ENCODE peak calls at places on chromosome 14, in six cellular contexts. I, L, G, H, S and R are unnamed samples.
A peak's percentile ranks its signal among the peaks of the same experiment; 100 is the strongest.

GRCh38 chr14:44154446-44154845 is 352.6 kb downstream of the FSCB start:
- DNase-seq in I (no peak), L (no peak), G (no peak), H (no peak), S (no peak), R (no peak)

GRCh38 chr14:91175802-91176201 is 61.9 kb downstream of the DGLUCY start:
- DNase-seq in I (no peak), L (no peak), G (no peak), H (no peak), S (no peak), R (no peak)

GRCh38 chr14:69263364-69263763 is 3.4 kb downstream of the GALNT16 start:
- DNase-seq in I (peak; percentile 92), L (no peak), G (no peak), H (peak; percentile 62), S (peak; percentile 77), R (peak; percentile 78)

GRCh38 chr14:80388980-80389711 is 177.8 kb upstream of the DIO2 start:
- DNase-seq in I (peak; percentile 99), L (peak; percentile 89), G (no peak), H (no peak), S (no peak), R (peak; percentile 83)

GRCh38 chr14:91158091-91158790 is 44.4 kb downstream of the DGLUCY start:
- DNase-seq in I (no peak), L (no peak), G (no peak), H (peak; percentile 59), S (no peak), R (no peak)

GRCh38 chr14:95046711-95047681 is 110.3 kb downstream of the DICER1 start:
- DNase-seq in I (no peak), L (no peak), G (no peak), H (no peak), S (peak; percentile 28), R (no peak)

GRCh38 chr14:88164906-88165534 is 158.0 kb downstream of the KCNK10 start:
- DNase-seq in I (peak; percentile 1), L (no peak), G (no peak), H (no peak), S (no peak), R (no peak)

GRCh38 chr14:31895206-31895605 is 181.9 kb upstream of the ARHGAP5 start:
- DNase-seq in I (peak; percentile 87), L (no peak), G (no peak), H (no peak), S (no peak), R (peak; percentile 87)

GRCh38 chr14:67411820-67412421 is at the start of gene PLEK2:
- DNase-seq in I (peak; percentile 42), L (peak; percentile 82), G (peak; percentile 81), H (no peak), S (no peak), R (peak; percentile 93)

GRCh38 chr14:35482994-35483515 is 50.9 kb upstream of the INSM2 start:
- DNase-seq in I (no peak), L (no peak), G (no peak), H (no peak), S (no peak), R (no peak)

GRCh38 chr14:31420013-31420318 is 384 bp downstream of the HEATR5A start:
- DNase-seq in I (no peak), L (peak; percentile 65), G (no peak), H (peak; percentile 63), S (no peak), R (peak; percentile 42)

GRCh38 chr14:21526672-21527319 is 650 bp upstream of the SALL2 start:
- DNase-seq in I (no peak), L (no peak), G (no peak), H (no peak), S (no peak), R (no peak)

GRCh38 chr14:79436325-79436724 is 775.0 kb downstream of the DIO2 start:
- DNase-seq in I (no peak), L (no peak), G (no peak), H (no peak), S (no peak), R (no peak)

GRCh38 chr14:86574026-86574777 is 1044.3 kb downstream of the FLRT2 start:
- DNase-seq in I (peak; percentile 57), L (no peak), G (no peak), H (no peak), S (no peak), R (peak; percentile 11)

GRCh38 chr14:99564256-99564902 is 39.6 kb downstream of the CCDC85C start:
- DNase-seq in I (peak; percentile 80), L (no peak), G (no peak), H (peak; percentile 62), S (peak; percentile 89), R (no peak)

GRCh38 chr14:55240526-55241178 is 30.6 kb upstream of the FBXO34 start:
- DNase-seq in I (peak; percentile 63), L (no peak), G (no peak), H (no peak), S (no peak), R (peak; percentile 13)

GRCh38 chr14:61090432-61091216 is 109.6 kb downstream of the SLC38A6 start:
- DNase-seq in I (no peak), L (no peak), G (no peak), H (no peak), S (no peak), R (no peak)

GRCh38 chr14:56273151-56273550 is 154.9 kb downstream of the PELI2 start:
- DNase-seq in I (peak; percentile 66), L (no peak), G (no peak), H (no peak), S (no peak), R (no peak)

GRCh38 chr14:30808576-30808975 is 65.8 kb upstream of the COCH start:
- DNase-seq in I (peak; percentile 14), L (no peak), G (no peak), H (no peak), S (no peak), R (no peak)

GRCh38 chr14:99064262-99064954 is 207.6 kb downstream of the BCL11B start:
- DNase-seq in I (peak; percentile 44), L (no peak), G (no peak), H (no peak), S (no peak), R (peak; percentile 85)

GRCh38 chr14:67285876-67286452 is 44.7 kb downstream of the PALS1 start:
- DNase-seq in I (peak; percentile 44), L (peak; percentile 56), G (peak; percentile 39), H (no peak), S (no peak), R (no peak)

GRCh38 chr14:56098021-56098420 is 20.2 kb upstream of the PELI2 start:
- DNase-seq in I (no peak), L (no peak), G (no peak), H (no peak), S (no peak), R (peak; percentile 34)

GRCh38 chr14:102906616-102907302 is 15.7 kb upstream of the AMN start:
- DNase-seq in I (no peak), L (no peak), G (no peak), H (no peak), S (no peak), R (no peak)

GRCh38 chr14:93655078-93655750 is 133.1 kb downstream of the PRIMA1 start:
- DNase-seq in I (peak; percentile 19), L (no peak), G (peak; percentile 48), H (no peak), S (peak; percentile 53), R (peak; percentile 29)

DNA sequence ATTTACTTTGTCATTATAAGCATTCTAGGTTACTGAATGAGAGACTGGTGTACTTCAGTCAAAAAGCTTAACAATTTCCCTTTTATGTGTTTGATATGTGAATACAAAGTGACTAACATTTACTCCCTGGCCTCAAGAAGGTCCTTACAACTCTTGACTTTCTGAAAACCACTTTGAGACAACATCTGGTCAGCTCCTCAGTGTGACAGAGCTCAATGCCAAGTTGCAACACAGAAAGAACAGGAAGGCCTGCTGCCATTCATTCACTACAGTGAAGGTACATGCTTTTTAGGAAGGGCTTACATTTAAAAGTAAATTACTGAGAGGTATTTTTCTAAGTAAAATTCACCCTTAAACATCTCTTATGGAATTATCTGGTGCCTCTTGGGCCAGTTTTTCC is 2.3 kb upstream of the NAA30 start:
- DNase-seq in I (no peak), L (no peak), G (no peak), H (no peak), S (no peak), R (no peak)
- H3K27ac ChIP-seq in I (no peak overlapping the region), L (no peak overlapping the region), G (no peak overlapping the region), H (no peak overlapping the region), S (no peak overlapping the region), R (no peak overlapping the region)

DNA sequence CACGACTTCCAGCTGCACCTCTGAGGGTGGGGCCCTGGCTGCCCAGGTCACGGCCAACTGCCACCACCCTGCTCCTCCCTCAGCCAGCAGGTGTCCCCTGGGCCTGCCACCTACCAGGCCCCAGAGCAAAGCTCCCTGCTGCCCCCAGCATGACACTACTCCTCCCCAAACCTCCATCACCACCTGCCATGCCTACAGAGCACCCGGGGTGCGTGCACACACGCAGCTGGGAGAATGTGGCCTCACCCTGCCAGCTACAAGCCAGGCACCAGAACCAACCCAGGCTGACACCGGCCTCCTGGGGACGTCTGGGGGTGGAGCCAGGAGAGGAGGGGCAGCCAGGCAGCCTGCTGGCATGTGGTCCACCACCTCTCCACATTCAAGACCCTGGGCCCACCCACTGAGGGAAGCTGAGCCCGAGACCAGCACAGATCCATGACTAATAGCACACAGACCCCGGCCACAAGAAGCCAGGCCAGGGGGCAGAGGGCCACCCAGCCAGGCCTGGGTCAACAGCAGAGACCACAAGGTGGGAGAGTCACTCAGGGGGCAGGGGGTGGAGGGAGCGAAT is 3.4 kb downstream of the JAG2 start:
- DNase-seq in I (no peak), L (no peak), G (no peak), H (no peak), S (no peak), R (no peak)
- TF ChIP-seq CTCF in I (no peak), L (no peak), G (no peak), H (no peak), S (no peak), R (no peak)

DNA sequence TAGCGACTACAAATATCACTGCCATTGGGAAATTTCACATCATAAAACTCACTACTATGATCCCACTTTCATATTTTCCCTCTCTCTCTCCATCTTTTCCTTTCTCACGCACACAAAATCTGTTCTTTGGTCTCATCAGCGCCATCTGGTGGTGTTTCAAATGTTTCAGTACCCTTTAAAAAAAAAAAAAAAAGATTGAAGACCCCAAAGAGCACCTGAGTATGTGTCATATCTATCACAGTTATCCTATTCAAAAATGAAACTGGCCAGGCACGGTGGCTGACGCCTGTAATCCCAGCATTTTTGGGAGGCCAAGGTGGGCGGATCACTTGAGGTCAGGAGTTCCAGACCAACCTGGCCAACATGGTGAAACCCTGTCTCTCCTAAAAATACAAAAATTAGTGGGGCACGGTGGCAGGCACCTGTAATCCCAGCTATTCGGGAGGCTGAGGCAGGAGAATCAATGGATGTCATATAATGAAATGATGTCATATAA is 72.4 kb downstream of the TTC9 start:
- DNase-seq in I (peak; percentile 50), L (peak; percentile 55), G (peak; percentile 54), H (no peak), S (no peak), R (no peak)
- H3K27ac ChIP-seq in I (no peak overlapping the region), L (peak overlapping the region; percentile 51), G (no peak overlapping the region), H (peak overlapping the region; percentile 37), S (no peak overlapping the region), R (no peak overlapping the region)

DNA sequence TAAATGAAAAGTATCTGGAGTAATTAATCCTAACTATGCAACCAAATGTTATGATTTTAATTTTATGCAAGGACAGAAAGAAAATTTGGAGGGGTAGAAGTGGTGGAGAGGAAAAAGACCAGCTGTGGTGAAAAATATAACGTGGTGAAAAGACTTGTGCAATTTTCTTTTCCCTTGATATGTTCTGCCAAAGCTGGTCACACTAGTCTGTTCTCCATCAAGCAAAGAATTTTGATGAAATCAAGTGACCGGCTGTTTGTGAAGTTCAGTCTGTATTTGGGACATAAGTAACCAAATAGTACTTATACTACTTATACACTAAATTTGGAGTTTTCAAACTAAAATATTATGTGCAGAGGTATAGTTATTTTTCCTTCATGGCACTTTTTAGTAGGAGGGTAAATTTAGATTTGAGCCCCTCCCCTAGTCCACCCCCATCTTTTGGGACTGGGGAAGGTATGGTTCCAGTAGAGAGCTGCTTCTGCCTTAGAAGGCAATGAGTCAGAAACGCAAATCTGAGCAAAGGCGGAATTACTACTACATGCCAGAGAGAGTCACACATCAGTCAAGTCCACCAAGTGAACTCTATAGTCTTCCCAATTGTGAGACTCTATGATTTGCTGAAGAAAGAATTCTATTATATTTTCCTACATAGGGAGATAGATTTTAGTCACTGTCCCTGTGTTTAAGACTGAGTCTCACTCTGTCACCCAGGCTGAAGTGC is 229.7 kb downstream of the SLC25A21 start:
- DNase-seq in I (peak; percentile 56), L (no peak), G (no peak), H (no peak), S (no peak), R (no peak)
- TF ChIP-seq CTCF in I (no peak), L (peak; percentile 10), G (no peak), H (peak; percentile 27), S (no peak), R (no peak)